ENCODE peak calls at places on chromosomes 11 and 22, in ten cellular contexts. P is stimulated activated CD4-positive, alpha-beta T cell treated with anti-CD3 and anti-CD28 coated beads, Interleukin-1b, Interleukin-23, amount 100 ng/mL, for 1 hour; K is MV-4-11; R is HEK293T; S is NCI-H1436 treated with DMSO at 0.1 percent for 48 hours; X is nucleus accumbens; T is cardiac muscle cell; Y is HL-60; U is GF-D8; A is NAMALWA. G is an unnamed sample.

GRCh38 chr11:76114238-76114637 is 92.1 kb downstream of the WNT11 start:
- DNase-seq in R (no peak), K (no peak), A (no peak), S (no peak), X (no peak), Y (peak), U (no peak), P (no peak), T (no peak), G (no peak)

GRCh38 chr11:106706355-106706754 is 311.9 kb downstream of the GUCY1A2 start:
- DNase-seq in S (no peak), U (no peak), Y (no peak), X (no peak), A (no peak), R (peak), T (peak), K (no peak), P (no peak), G (no peak)

GRCh38 chr11:30016588-30017363 is at the start of gene KCNA4:
- DNase-seq in Y (no peak), S (no peak), P (no peak), X (no peak), K (no peak), U (no peak), A (no peak), R (peak), T (peak), G (no peak)

GRCh38 chr11:93196816-93197382 is 892 bp downstream of the SLC36A4 start:
- DNase-seq in K (no peak), U (no peak), Y (no peak), S (no peak), A (no peak), X (no peak), T (no peak), R (peak), P (no peak), G (no peak)

GRCh38 chr11:111665779-111666178 is 63.5 kb downstream of the SIK2 start:
- DNase-seq in S (no peak), A (peak), U (no peak), T (peak), P (no peak), R (peak), K (peak), Y (no peak), X (no peak), G (no peak)

GRCh38 chr22:46198274-46198673 is 47.9 kb downstream of the PPARA start:
- DNase-seq in P (no peak), R (no peak), T (peak), Y (no peak), X (no peak), U (no peak), S (no peak), A (no peak), K (no peak), G (no peak)

GRCh38 chr11:120539681-120540369 is 28.3 kb downstream of the GRIK4 start:
- DNase-seq in X (no peak), A (no peak), K (no peak), T (peak), U (no peak), P (no peak), R (no peak), S (no peak), Y (no peak), G (no peak)

GRCh38 chr11:130511765-130512164 is 63.3 kb downstream of the ADAMTS15 start:
- DNase-seq in P (no peak), S (no peak), T (no peak), A (no peak), X (no peak), R (no peak), Y (no peak), U (no peak), K (no peak), G (no peak)

GRCh38 chr22:20803696-20804324 is 29.9 kb downstream of the SERPIND1 start:
- DNase-seq in T (peak), R (peak), A (peak), X (no peak), U (no peak), K (peak), P (no peak), Y (peak), S (no peak), G (no peak)

GRCh38 chr11:118322721-118323120 is 18.2 kb downstream of the CD3E start:
- DNase-seq in A (no peak), Y (no peak), R (no peak), P (no peak), U (no peak), K (no peak), T (no peak), X (no peak), S (no peak), G (peak)

GRCh38 chr11:67418476-67419281 is 3.2 kb downstream of the CARNS1 start:
- DNase-seq in U (peak), T (no peak), Y (peak), A (peak), S (no peak), X (no peak), R (no peak), K (peak), P (no peak), G (no peak)

GRCh38 chr22:43509337-43509736 is 97.5 kb downstream of the MPPED1 start:
- DNase-seq in S (no peak), R (no peak), A (no peak), Y (no peak), K (no peak), X (no peak), T (no peak), U (no peak), P (no peak), G (no peak)

GRCh38 chr11:47247502-47247901 is 1.1 kb downstream of the ACP2 start:
- DNase-seq in P (no peak), X (no peak), A (no peak), K (no peak), U (no peak), T (no peak), Y (no peak), R (no peak), S (no peak), G (no peak)

GRCh38 chr22:22207845-22208564 is 36.6 kb upstream of the VPREB1 start:
- DNase-seq in X (no peak), S (no peak), R (peak), K (peak), P (peak), A (peak), T (peak), U (peak), Y (peak), G (no peak)

GRCh38 chr11:29019960-29020683 is 911.9 kb downstream of the METTL15 start:
- DNase-seq in K (no peak), U (no peak), R (no peak), Y (no peak), P (no peak), A (peak), X (no peak), T (peak), S (no peak), G (no peak)

GRCh38 chr11:64239662-64240466 is 1.0 kb upstream of the FKBP2 start:
- DNase-seq in P (no peak), U (peak), A (peak), K (peak), Y (peak), S (no peak), R (no peak), T (no peak), X (no peak), G (no peak)

GRCh38 chr11:68212421-68213134 is 518 bp downstream of the KMT5B start:
- DNase-seq in P (no peak), R (peak), A (peak), T (peak), K (peak), Y (peak), X (no peak), U (peak), S (no peak), G (peak)

GRCh38 chr11:78371221-78371899 is 46.3 kb downstream of the GAB2 start:
- DNase-seq in P (no peak), U (no peak), R (no peak), A (peak), K (no peak), X (no peak), Y (no peak), S (peak), T (no peak), G (no peak)

GRCh38 chr11:11213117-11213516 is 139.9 kb downstream of the CSNK2A3 start:
- DNase-seq in U (no peak), X (no peak), S (no peak), R (no peak), Y (no peak), T (no peak), A (no peak), P (no peak), K (no peak), G (no peak)

GRCh38 chr22:21047035-21047661 is 1.4 kb downstream of the LRRC74B start:
- DNase-seq in A (no peak), T (no peak), K (no peak), U (no peak), P (no peak), Y (no peak), R (no peak), S (no peak), X (no peak), G (no peak)

GRCh38 chr22:48106215-48106614 is 1343.8 kb downstream of the TBC1D22A start:
- DNase-seq in Y (no peak), S (no peak), P (no peak), A (no peak), X (no peak), K (no peak), T (no peak), U (no peak), R (no peak), G (peak)

GRCh38 chr22:21947040-21948014 is 5.3 kb downstream of the PPM1F start:
- DNase-seq in Y (no peak), P (no peak), K (peak), T (peak), U (no peak), A (no peak), R (peak), X (no peak), S (no peak), G (no peak)

GRCh38 chr22:50691521-50691920 is 18.9 kb downstream of the SHANK3 start:
- DNase-seq in P (no peak), K (peak), R (no peak), X (no peak), U (peak), T (peak), S (no peak), A (peak), Y (peak), G (no peak)

GRCh38 chr11:61732705-61733104 is 19.7 kb upstream of the MYRF start:
- DNase-seq in U (no peak), A (no peak), K (no peak), R (no peak), T (no peak), S (no peak), Y (no peak), P (no peak), X (no peak), G (no peak)